ENCODE peak calls at places on chromosomes 7 and 10, in nine cellular contexts. D, V, R, Y, T, F, J, P and L are unnamed samples. For H3K36me3, the result is how much of the 10 kb centered on the place peaks cover.

GRCh38 chr7:111678986-111679385 is 116.7 kb upstream of the IMMP2L start:
- DNase-seq in D (no peak), V (no peak), R (no peak), Y (no peak), T (no peak), F (no peak), J (no peak), P (no peak), L (no peak)

GRCh38 chr7:2807846-2808772 is 36.0 kb downstream of the GNA12 start:
- DNase-seq in D (no peak), V (no peak), R (no peak), Y (no peak), T (no peak), F (no peak), J (no peak), P (no peak), L (no peak)

GRCh38 chr7:76358053-76358477 is 726 bp downstream of the YWHAG start:
- DNase-seq in D (peak), V (peak), R (peak), Y (no peak), T (peak), F (peak), J (no peak), P (peak), L (peak)

GRCh38 chr10:95333997-95334792 is 43.4 kb upstream of the PDLIM1 start:
- DNase-seq in D (peak), V (peak), R (peak), Y (peak), T (peak), F (no peak), J (no peak), P (peak), L (peak)

GRCh38 chr7:132654150-132654549 is 77.9 kb upstream of the PLXNA4 start:
- DNase-seq in D (no peak), V (no peak), R (no peak), Y (no peak), T (no peak), F (no peak), J (no peak), P (no peak), L (no peak)

GRCh38 chr10:103854687-103855423 is 521 bp downstream of the SH3PXD2A start:
- DNase-seq in D (peak), V (peak), R (no peak), Y (no peak), T (no peak), F (no peak), J (no peak), P (no peak), L (no peak)

GRCh38 chr10:77392236-77392721 is 245.3 kb downstream of the KCNMA1 start:
- DNase-seq in D (no peak), V (no peak), R (no peak), Y (no peak), T (no peak), F (no peak), J (no peak), P (no peak), L (no peak)

GRCh38 chr10:47406870-47407648 is 23.0 kb upstream of the ZNF488 start:
- DNase-seq in D (no peak), V (no peak), R (no peak), Y (no peak), T (no peak), F (peak), J (peak), P (peak), L (no peak)

GRCh38 chr10:99345350-99345749 is 16.2 kb downstream of the CNNM1 start:
- DNase-seq in D (no peak), V (no peak), R (no peak), Y (no peak), T (no peak), F (no peak), J (no peak), P (no peak), L (no peak)

GRCh38 chr7:28083159-28083997 is 97.2 kb downstream of the JAZF1 start:
- DNase-seq in D (no peak), V (no peak), R (peak), Y (no peak), T (peak), F (no peak), J (no peak), P (peak), L (peak)

GRCh38 chr10:82591421-82591820 is 716.4 kb downstream of the NRG3 start:
- DNase-seq in D (no peak), V (no peak), R (no peak), Y (no peak), T (no peak), F (no peak), J (no peak), P (no peak), L (no peak)

GRCh38 chr7:42097756-42098155 is 139.3 kb downstream of the GLI3 start:
- DNase-seq in D (no peak), V (no peak), R (no peak), Y (no peak), T (no peak), F (no peak), J (no peak), P (no peak), L (no peak)

GRCh38 chr10:73853196-73853595 is 21.2 kb downstream of the CAMK2G start:
- DNase-seq in D (no peak), V (no peak), R (no peak), Y (no peak), T (no peak), F (no peak), J (no peak), P (no peak), L (no peak)
- H3K36me3 ChIP-seq in D (under half), V (under half), R (under half), Y (under half), T (under half), F (under half), J (under half), P (under half), L (under half)

GRCh38 chr7:13016036-13016581 is 328.7 kb downstream of the ARL4A start:
- DNase-seq in D (no peak), V (no peak), R (no peak), Y (no peak), T (no peak), F (no peak), J (no peak), P (no peak), L (no peak)

GRCh38 chr7:13021566-13021965 is 334.1 kb downstream of the ARL4A start:
- DNase-seq in D (no peak), V (no peak), R (no peak), Y (no peak), T (no peak), F (no peak), J (no peak), P (no peak), L (no peak)

GRCh38 chr7:13017881-13018280 is 330.4 kb downstream of the ARL4A start:
- DNase-seq in D (no peak), V (no peak), R (no peak), Y (no peak), T (no peak), F (no peak), J (no peak), P (no peak), L (no peak)

GRCh38 chr7:13017325-13017853 is 330.0 kb downstream of the ARL4A start:
- DNase-seq in D (no peak), V (no peak), R (no peak), Y (no peak), T (no peak), F (no peak), J (no peak), P (no peak), L (no peak)

GRCh38 chr7:13016633-13017324 is 329.3 kb downstream of the ARL4A start:
- DNase-seq in D (no peak), V (no peak), R (no peak), Y (no peak), T (no peak), F (no peak), J (no peak), P (no peak), L (no peak)
- TF ChIP-seq POLR2A in D (no peak), V (no peak), R (no peak), Y (no peak), T (no peak), F (no peak), J (no peak), P (no peak), L (no peak)

GRCh38 chr7:84207620-84208019 is 13.0 kb upstream of the SEMA3A start:
- DNase-seq in D (no peak), V (no peak), R (no peak), Y (no peak), T (no peak), F (no peak), J (no peak), P (no peak), L (no peak)
- H3K36me3 ChIP-seq in D (under half), V (under half), R (under half), Y (under half), T (under half), F (under half), J (under half), P (under half), L (under half)

DNA sequence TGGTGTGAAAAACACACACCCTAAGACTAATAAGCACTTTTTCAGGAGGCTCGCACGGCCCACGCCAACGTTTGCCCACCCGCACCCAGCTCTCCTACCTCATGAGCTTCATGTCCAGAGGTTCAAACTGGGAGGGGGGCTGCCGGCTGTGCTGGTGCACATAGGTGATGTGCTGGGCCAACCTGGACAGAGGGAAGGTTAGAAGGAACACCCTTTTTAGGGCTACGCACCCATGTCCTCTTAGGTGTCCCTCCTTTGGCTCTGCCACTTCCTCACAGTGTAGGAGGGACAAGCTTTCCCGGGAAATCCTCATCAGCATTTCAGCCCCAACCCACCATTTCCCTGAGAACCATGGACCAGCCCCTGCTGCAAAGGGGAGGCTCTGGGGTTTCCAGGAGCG is 5.9 kb downstream of the MCM7 start:
- DNase-seq in D (no peak), V (no peak), R (no peak), Y (no peak), T (no peak), F (no peak), J (no peak), P (no peak), L (no peak)
- TF ChIP-seq POLR2A in D (no peak), V (no peak), R (no peak), Y (no peak), T (no peak), F (no peak), J (peak), P (no peak), L (no peak)

GRCh38 chr10:834493-834892 is 97.0 kb downstream of the LARP4B start:
- DNase-seq in D (no peak), V (no peak), R (no peak), Y (no peak), T (no peak), F (no peak), J (no peak), P (no peak), L (no peak)

GRCh38 chr10:828191-828590 is 103.3 kb downstream of the LARP4B start:
- DNase-seq in D (no peak), V (no peak), R (no peak), Y (no peak), T (no peak), F (no peak), J (no peak), P (no peak), L (no peak)

GRCh38 chr10:824497-824896 is 107.0 kb downstream of the LARP4B start:
- DNase-seq in D (no peak), V (no peak), R (no peak), Y (no peak), T (no peak), F (no peak), J (no peak), P (no peak), L (peak)

GRCh38 chr10:824946-825345 is 106.6 kb downstream of the LARP4B start:
- DNase-seq in D (no peak), V (no peak), R (no peak), Y (no peak), T (no peak), F (no peak), J (no peak), P (no peak), L (no peak)

GRCh38 chr10:829241-829640 is 102.3 kb downstream of the LARP4B start:
- DNase-seq in D (no peak), V (no peak), R (no peak), Y (no peak), T (no peak), F (no peak), J (no peak), P (no peak), L (no peak)
- H3K36me3 ChIP-seq in D (under half), V (under half), R (under half), Y (under half), T (under half), F (under half), J (under half), P (under half), L (under half)